ENCODE peak calls at places on chromosomes 5 and 9, in five cellular contexts. J is heart left ventricle, U is aorta, H is right cardiac atrium, D is upper lobe of right lung. L is an unnamed sample.

GRCh38 chr9:128033609-128034008 is 33.5 kb downstream of the NAIF1 start:
- ATAC-seq in J (no peak), U (no peak), H (no peak), D (no peak), L (no peak)

GRCh38 chr5:109006129-109006528 is 258.4 kb downstream of the FER start:
- ATAC-seq in J (no peak), U (no peak), H (no peak), D (no peak), L (no peak)

GRCh38 chr5:140133514-140134167 is 7.9 kb downstream of the IGIP start:
- ATAC-seq in J (no peak), U (no peak), H (no peak), D (peak), L (no peak)

GRCh38 chr5:33854733-33855151 is 37.0 kb downstream of the ADAMTS12 start:
- ATAC-seq in J (peak), U (peak), H (peak), D (peak), L (no peak)

GRCh38 chr9:131982102-131982501 is 97.6 kb downstream of the MED27 start:
- ATAC-seq in J (no peak), U (no peak), H (no peak), D (no peak), L (no peak)

GRCh38 chr9:130638278-130639118 is 25.9 kb upstream of the PRDM12 start:
- ATAC-seq in J (no peak), U (no peak), H (peak), D (no peak), L (no peak)

GRCh38 chr5:42974546-42974945 is 65.6 kb downstream of the ANXA2R start:
- ATAC-seq in J (no peak), U (no peak), H (no peak), D (no peak), L (no peak)

GRCh38 chr5:16589658-16590057 is 27.1 kb downstream of the RETREG1 start:
- ATAC-seq in J (no peak), U (no peak), H (no peak), D (no peak), L (no peak)

GRCh38 chr5:139395844-139396640 is 1.1 kb upstream of the PROB1 start:
- ATAC-seq in J (peak), U (no peak), H (peak), D (no peak), L (no peak)

GRCh38 chr5:95808013-95808685 is 14.4 kb downstream of the GLRX start:
- ATAC-seq in J (no peak), U (peak), H (peak), D (no peak), L (no peak)

GRCh38 chr5:63194126-63194525 is 615.5 kb downstream of the LRRC70 start:
- ATAC-seq in J (no peak), U (no peak), H (peak), D (peak), L (no peak)

GRCh38 chr5:159309689-159310433 is 20.4 kb downstream of the IL12B start:
- ATAC-seq in J (no peak), U (no peak), H (no peak), D (peak), L (no peak)

GRCh38 chr5:180670586-180671359 is 21.4 kb upstream of the FLT4 start:
- ATAC-seq in J (peak), U (no peak), H (peak), D (peak), L (no peak)

GRCh38 chr5:165559645-165560044 is 2054.2 kb downstream of the MAT2B start:
- ATAC-seq in J (no peak), U (no peak), H (no peak), D (peak), L (no peak)

GRCh38 chr5:108753877-108754276 is 6.2 kb downstream of the FER start:
- ATAC-seq in J (no peak), U (no peak), H (no peak), D (no peak), L (no peak)

GRCh38 chr9:37471942-37472679 is 6.9 kb upstream of the ZBTB5 start:
- ATAC-seq in J (peak), U (peak), H (peak), D (peak), L (peak)

GRCh38 chr9:85541876-85542275 is 199.9 kb downstream of the AGTPBP1 start:
- ATAC-seq in J (no peak), U (no peak), H (no peak), D (peak), L (no peak)

GRCh38 chr5:140570058-140570457 is 5.4 kb downstream of the SLC35A4 start:
- ATAC-seq in J (no peak), U (no peak), H (no peak), D (no peak), L (no peak)

GRCh38 chr5:82833277-82833676 is 243.9 kb downstream of the TMEM167A start:
- ATAC-seq in J (no peak), U (no peak), H (no peak), D (no peak), L (no peak)

GRCh38 chr5:157892974-157893373 is 34.0 kb upstream of the CLINT1 start:
- ATAC-seq in J (no peak), U (no peak), H (no peak), D (no peak), L (no peak)

GRCh38 chr9:33167949-33168535 is 906 bp upstream of the B4GALT1 start:
- ATAC-seq in J (no peak), U (no peak), H (no peak), D (no peak), L (no peak)

GRCh38 chr5:134397196-134397595 is 14.5 kb downstream of the CDKN2AIPNL start:
- ATAC-seq in J (peak), U (no peak), H (peak), D (no peak), L (no peak)

GRCh38 chr9:126538550-126538949 is 75.2 kb upstream of the LMX1B start:
- ATAC-seq in J (no peak), U (no peak), H (no peak), D (no peak), L (no peak)

GRCh38 chr5:137630216-137630971 is 105.5 kb downstream of the KLHL3 start:
- ATAC-seq in J (peak), U (peak), H (peak), D (no peak), L (peak)

GRCh38 chr5:137627293-137627692 is 108.6 kb downstream of the KLHL3 start:
- ATAC-seq in J (no peak), U (no peak), H (no peak), D (no peak), L (no peak)

GRCh38 chr5:137624786-137625349 is 111.0 kb downstream of the KLHL3 start:
- ATAC-seq in J (no peak), U (no peak), H (no peak), D (no peak), L (no peak)

GRCh38 chr5:137629646-137630045 is 106.2 kb downstream of the KLHL3 start:
- ATAC-seq in J (peak), U (peak), H (peak), D (peak), L (peak)

GRCh38 chr5:137627730-137628129 is 108.2 kb downstream of the KLHL3 start:
- ATAC-seq in J (no peak), U (no peak), H (no peak), D (no peak), L (no peak)
- H3K27ac ChIP-seq in J (no peak), U (no peak), H (no peak), D (no peak), L (no peak)

GRCh38 chr5:132776077-132776931 is 735 bp downstream of the SEPTIN8 start:
- ATAC-seq in J (peak), U (no peak), H (peak), D (peak), L (peak)
- H3K27ac ChIP-seq in J (peak), U (peak), H (peak), D (peak), L (no peak)

DNA sequence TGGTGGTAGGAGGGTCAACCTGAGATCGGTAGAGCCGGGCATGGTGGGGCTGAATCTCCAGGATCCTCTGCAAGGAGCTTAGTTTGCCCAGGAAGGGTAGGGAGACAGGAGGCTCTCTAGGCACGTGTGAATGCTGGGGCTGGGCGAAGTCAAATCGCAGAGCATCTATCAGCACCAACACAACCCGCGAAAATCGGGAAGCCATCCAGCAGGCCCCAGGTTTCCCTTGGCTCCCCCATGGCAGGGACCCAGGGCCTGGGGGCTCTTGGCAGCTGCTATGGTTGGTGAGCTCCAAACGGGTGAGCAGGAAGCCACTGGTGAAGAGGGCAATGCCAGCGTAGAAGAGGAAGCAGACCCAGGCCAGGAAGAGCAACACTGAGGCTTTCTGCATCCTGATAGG is 1.2 kb downstream of the PIGO start:
- ATAC-seq in J (no peak), U (no peak), H (no peak), D (no peak), L (no peak)
- H3K27ac ChIP-seq in J (no peak), U (no peak), H (no peak), D (peak), L (no peak)

DNA sequence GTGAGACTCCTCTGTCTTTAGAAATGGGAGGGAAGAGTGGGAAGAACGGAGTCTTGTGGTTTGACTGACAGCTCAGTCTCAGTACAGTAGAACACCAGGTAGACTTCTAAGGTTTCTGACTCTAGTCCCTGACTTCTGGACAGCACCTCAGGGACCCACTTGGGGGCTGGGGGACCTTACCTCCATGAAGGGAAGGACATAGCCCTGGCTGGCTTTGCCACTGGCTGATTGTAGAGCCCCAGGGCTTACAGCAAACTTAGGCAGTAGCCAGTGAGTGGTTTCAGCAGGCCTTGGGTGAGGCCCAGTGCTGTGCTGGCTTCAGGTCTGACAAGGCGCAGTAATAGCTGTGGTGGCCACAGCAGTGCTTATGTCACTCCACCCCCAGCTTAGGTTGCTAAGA is 290.0 kb upstream of the PRR16 start:
- ATAC-seq in J (no peak), U (peak), H (no peak), D (peak), L (no peak)
- H3K27ac ChIP-seq in J (no peak), U (no peak), H (no peak), D (no peak), L (no peak)